ENCODE peak calls at places on chromosomes 5 and 9, in eight cellular contexts. C, D, S, U, P, Q, H and M are unnamed samples.

GRCh38 chr9:107674937-107675277 is 185.3 kb upstream of the KLF4 start:
- DNase-seq in C (no peak), D (no peak), S (no peak), U (no peak), P (no peak), Q (no peak), H (no peak), M (peak)

GRCh38 chr5:177402271-177403043 is 2.0 kb upstream of the PFN3 start:
- DNase-seq in C (peak), D (no peak), S (peak), U (peak), P (no peak), Q (no peak), H (peak), M (peak)

GRCh38 chr5:37851305-37851704 is 11.5 kb upstream of the GDNF start:
- DNase-seq in C (no peak), D (no peak), S (no peak), U (no peak), P (no peak), Q (no peak), H (no peak), M (no peak)

GRCh38 chr5:179623906-179624741 is 653 bp upstream of the HNRNPH1 start:
- DNase-seq in C (peak), D (no peak), S (no peak), U (no peak), P (peak), Q (peak), H (peak), M (peak)

GRCh38 chr9:14961372-14962068 is 51.3 kb upstream of the FREM1 start:
- DNase-seq in C (no peak), D (no peak), S (no peak), U (no peak), P (no peak), Q (no peak), H (no peak), M (no peak)

GRCh38 chr5:74660863-74661262 is 20.3 kb upstream of the ENC1 start:
- DNase-seq in C (no peak), D (no peak), S (no peak), U (no peak), P (no peak), Q (no peak), H (no peak), M (no peak)

GRCh38 chr9:35220659-35221338 is 59.0 kb downstream of the UNC13B start:
- DNase-seq in C (no peak), D (no peak), S (no peak), U (no peak), P (no peak), Q (no peak), H (no peak), M (no peak)

GRCh38 chr5:16889203-16889971 is 46.7 kb downstream of the MYO10 start:
- DNase-seq in C (no peak), D (no peak), S (no peak), U (no peak), P (peak), Q (peak), H (no peak), M (peak)

GRCh38 chr9:81879501-81879916 is 48.7 kb upstream of the SPATA31D4 start:
- DNase-seq in C (no peak), D (no peak), S (no peak), U (no peak), P (no peak), Q (no peak), H (no peak), M (no peak)

GRCh38 chr5:179227578-179228311 is 117.5 kb downstream of the ADAMTS2 start:
- DNase-seq in C (no peak), D (no peak), S (no peak), U (no peak), P (no peak), Q (no peak), H (no peak), M (peak)

GRCh38 chr5:147467973-147468508 is 41.8 kb downstream of the DPYSL3 start:
- DNase-seq in C (no peak), D (no peak), S (no peak), U (no peak), P (no peak), Q (no peak), H (no peak), M (peak)

GRCh38 chr9:34989946-34990635 is 546 bp downstream of the DNAJB5 start:
- DNase-seq in C (no peak), D (peak), S (no peak), U (peak), P (no peak), Q (no peak), H (no peak), M (peak)

GRCh38 chr5:64040496-64040895 is 78.3 kb upstream of the HTR1A start:
- DNase-seq in C (no peak), D (no peak), S (no peak), U (no peak), P (no peak), Q (no peak), H (peak), M (no peak)

GRCh38 chr9:127965953-127966352 is 14.8 kb downstream of the EEIG1 start:
- DNase-seq in C (no peak), D (no peak), S (no peak), U (no peak), P (no peak), Q (no peak), H (no peak), M (no peak)

GRCh38 chr9:7780261-7780988 is 19.2 kb downstream of the DMAC1 start:
- DNase-seq in C (no peak), D (no peak), S (peak), U (no peak), P (peak), Q (peak), H (peak), M (peak)

GRCh38 chr9:35827486-35827885 is 1.0 kb downstream of the FAM221B start:
- DNase-seq in C (no peak), D (no peak), S (no peak), U (no peak), P (peak), Q (no peak), H (no peak), M (no peak)

GRCh38 chr9:111815200-111816070 is 20.7 kb upstream of the SHOC1 start:
- DNase-seq in C (no peak), D (no peak), S (no peak), U (no peak), P (no peak), Q (no peak), H (no peak), M (no peak)

GRCh38 chr5:180804129-180804601 is 1.6 kb upstream of the MGAT1 start:
- DNase-seq in C (no peak), D (peak), S (no peak), U (no peak), P (no peak), Q (no peak), H (no peak), M (no peak)

GRCh38 chr5:43642428-43642827 is 39.4 kb downstream of the NNT start:
- DNase-seq in C (no peak), D (no peak), S (no peak), U (no peak), P (no peak), Q (no peak), H (no peak), M (peak)

GRCh38 chr9:4344946-4345345 is 45.1 kb upstream of the GLIS3 start:
- DNase-seq in C (peak), D (no peak), S (peak), U (no peak), P (no peak), Q (no peak), H (peak), M (no peak)

GRCh38 chr5:135569755-135570452 is 8.9 kb downstream of the CXCL14 start:
- DNase-seq in C (peak), D (no peak), S (no peak), U (no peak), P (no peak), Q (peak), H (no peak), M (peak)

GRCh38 chr9:74285075-74285474 is 212.1 kb upstream of the RORB start:
- DNase-seq in C (no peak), D (no peak), S (no peak), U (no peak), P (no peak), Q (no peak), H (no peak), M (peak)

GRCh38 chr5:88792144-88792840 is 90.7 kb downstream of the MEF2C start:
- DNase-seq in C (no peak), D (no peak), S (no peak), U (no peak), P (no peak), Q (peak), H (no peak), M (peak)

GRCh38 chr9:130501645-130502044 is 56.9 kb downstream of the ASS1 start:
- DNase-seq in C (peak), D (no peak), S (no peak), U (no peak), P (no peak), Q (no peak), H (no peak), M (no peak)

GRCh38 chr5:131595088-131596033 is 39.7 kb downstream of the RAPGEF6 start:
- DNase-seq in C (no peak), D (no peak), S (no peak), U (no peak), P (no peak), Q (no peak), H (no peak), M (no peak)

GRCh38 chr5:136717917-136718316 is 352.6 kb upstream of the TRPC7 start:
- DNase-seq in C (no peak), D (no peak), S (no peak), U (no peak), P (no peak), Q (no peak), H (no peak), M (no peak)

DNA sequence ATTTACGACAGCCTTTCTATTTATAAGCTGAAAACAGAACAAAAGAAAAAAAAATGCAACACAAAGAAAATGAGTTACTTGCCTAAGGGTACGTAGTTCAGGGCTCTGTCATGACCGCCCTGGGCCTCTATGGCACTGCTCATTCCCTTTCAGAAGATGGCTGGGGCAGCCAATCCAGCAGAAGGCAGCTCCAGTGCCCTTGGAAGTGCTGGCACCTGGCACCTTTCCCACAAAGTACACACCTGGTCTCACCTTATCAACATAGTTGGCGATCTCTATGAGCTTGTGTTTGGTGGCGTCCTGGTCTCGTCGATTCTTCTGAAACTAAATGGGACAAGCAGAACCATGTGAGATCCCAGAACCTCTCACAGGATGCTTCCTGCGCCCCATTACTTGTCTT is 53.2 kb downstream of the NIPAL4 start:
- DNase-seq in C (no peak), D (no peak), S (no peak), U (no peak), P (no peak), Q (no peak), H (no peak), M (no peak)
- TF ChIP-seq CTCF in C (no peak), D (no peak), S (no peak), U (no peak), P (no peak), Q (no peak), H (no peak), M (no peak)

GRCh38 chr5:80931423-80931822 is 28.7 kb upstream of the RASGRF2 start:
- DNase-seq in C (no peak), D (no peak), S (no peak), U (no peak), P (no peak), Q (no peak), H (no peak), M (no peak)

GRCh38 chr5:80934751-80935150 is 25.4 kb upstream of the RASGRF2 start:
- DNase-seq in C (no peak), D (no peak), S (no peak), U (no peak), P (no peak), Q (no peak), H (no peak), M (no peak)

GRCh38 chr5:80930940-80931339 is 29.2 kb upstream of the RASGRF2 start:
- DNase-seq in C (no peak), D (no peak), S (no peak), U (no peak), P (no peak), Q (no peak), H (no peak), M (no peak)

GRCh38 chr5:80935811-80936385 is 24.3 kb upstream of the RASGRF2 start:
- DNase-seq in C (no peak), D (no peak), S (no peak), U (no peak), P (no peak), Q (no peak), H (no peak), M (no peak)

DNA sequence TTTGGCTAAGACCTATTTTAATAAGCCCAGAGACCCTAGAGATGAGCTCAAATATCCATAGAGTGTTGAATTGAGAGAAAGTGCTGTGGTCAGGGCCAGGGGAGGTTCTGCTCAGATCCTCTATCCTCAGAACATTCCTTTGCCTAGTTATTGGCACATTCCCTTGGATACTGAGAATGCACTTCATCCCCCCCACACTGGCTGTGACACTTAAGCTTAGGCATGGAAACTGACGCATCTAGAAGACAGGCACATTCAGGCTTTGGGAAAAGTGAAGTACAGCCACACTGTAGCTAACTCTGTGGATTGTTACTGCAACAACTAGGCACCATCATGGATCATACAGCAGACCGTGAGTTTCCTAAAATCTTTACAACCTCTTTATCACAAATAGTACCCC is 27.1 kb upstream of the RASGRF2 start:
- DNase-seq in C (no peak), D (no peak), S (no peak), U (no peak), P (no peak), Q (peak), H (no peak), M (no peak)
- TF ChIP-seq CTCF in C (no peak), D (no peak), S (no peak), U (no peak), P (no peak), Q (no peak), H (no peak), M (no peak)

GRCh38 chr9:27331393-27331792 is 34.4 kb upstream of the EQTN start:
- DNase-seq in C (no peak), D (no peak), S (no peak), U (no peak), P (no peak), Q (no peak), H (no peak), M (no peak)

GRCh38 chr9:27329292-27329691 is 32.3 kb upstream of the EQTN start:
- DNase-seq in C (no peak), D (no peak), S (no peak), U (no peak), P (no peak), Q (no peak), H (no peak), M (no peak)

GRCh38 chr9:27336829-27337228 is 39.9 kb upstream of the EQTN start:
- DNase-seq in C (no peak), D (no peak), S (no peak), U (no peak), P (no peak), Q (no peak), H (no peak), M (no peak)

GRCh38 chr9:27335088-27335487 is 38.1 kb upstream of the EQTN start:
- DNase-seq in C (no peak), D (no peak), S (no peak), U (no peak), P (no peak), Q (no peak), H (no peak), M (no peak)

GRCh38 chr9:27333241-27334052 is 36.5 kb upstream of the EQTN start:
- DNase-seq in C (peak), D (no peak), S (peak), U (peak), P (peak), Q (peak), H (peak), M (peak)
- TF ChIP-seq CTCF in C (peak), D (no peak), S (peak), U (peak), P (peak), Q (peak), H (peak), M (peak)

GRCh38 chr5:14900661-14901461 is 29.3 kb upstream of the ANKH start:
- DNase-seq in C (no peak), D (peak), S (no peak), U (no peak), P (peak), Q (peak), H (no peak), M (peak)

GRCh38 chr5:14896091-14896490 is 24.5 kb upstream of the ANKH start:
- DNase-seq in C (no peak), D (no peak), S (no peak), U (no peak), P (no peak), Q (no peak), H (no peak), M (no peak)

GRCh38 chr5:14893351-14893750 is 21.8 kb upstream of the ANKH start:
- DNase-seq in C (no peak), D (no peak), S (no peak), U (no peak), P (no peak), Q (no peak), H (no peak), M (no peak)

GRCh38 chr5:14894748-14895147 is 23.2 kb upstream of the ANKH start:
- DNase-seq in C (no peak), D (no peak), S (no peak), U (no peak), P (no peak), Q (no peak), H (no peak), M (no peak)

GRCh38 chr5:14895301-14895700 is 23.7 kb upstream of the ANKH start:
- DNase-seq in C (no peak), D (no peak), S (no peak), U (no peak), P (no peak), Q (no peak), H (no peak), M (peak)
- TF ChIP-seq CTCF in C (no peak), D (no peak), S (no peak), U (no peak), P (no peak), Q (peak), H (no peak), M (peak)

GRCh38 chr5:1007221-1007680 is 1.4 kb upstream of the NKD2 start:
- DNase-seq in C (no peak), D (peak), S (no peak), U (no peak), P (no peak), Q (no peak), H (no peak), M (no peak)

GRCh38 chr5:1010181-1010510 is 1.5 kb downstream of the NKD2 start:
- DNase-seq in C (no peak), D (peak), S (no peak), U (no peak), P (no peak), Q (no peak), H (no peak), M (no peak)

GRCh38 chr5:1009359-1010180 is 968 bp downstream of the NKD2 start:
- DNase-seq in C (no peak), D (peak), S (no peak), U (peak), P (no peak), Q (no peak), H (no peak), M (no peak)

GRCh38 chr5:1007681-1008450 is 736 bp upstream of the NKD2 start:
- DNase-seq in C (no peak), D (peak), S (no peak), U (peak), P (no peak), Q (no peak), H (no peak), M (no peak)

DNA sequence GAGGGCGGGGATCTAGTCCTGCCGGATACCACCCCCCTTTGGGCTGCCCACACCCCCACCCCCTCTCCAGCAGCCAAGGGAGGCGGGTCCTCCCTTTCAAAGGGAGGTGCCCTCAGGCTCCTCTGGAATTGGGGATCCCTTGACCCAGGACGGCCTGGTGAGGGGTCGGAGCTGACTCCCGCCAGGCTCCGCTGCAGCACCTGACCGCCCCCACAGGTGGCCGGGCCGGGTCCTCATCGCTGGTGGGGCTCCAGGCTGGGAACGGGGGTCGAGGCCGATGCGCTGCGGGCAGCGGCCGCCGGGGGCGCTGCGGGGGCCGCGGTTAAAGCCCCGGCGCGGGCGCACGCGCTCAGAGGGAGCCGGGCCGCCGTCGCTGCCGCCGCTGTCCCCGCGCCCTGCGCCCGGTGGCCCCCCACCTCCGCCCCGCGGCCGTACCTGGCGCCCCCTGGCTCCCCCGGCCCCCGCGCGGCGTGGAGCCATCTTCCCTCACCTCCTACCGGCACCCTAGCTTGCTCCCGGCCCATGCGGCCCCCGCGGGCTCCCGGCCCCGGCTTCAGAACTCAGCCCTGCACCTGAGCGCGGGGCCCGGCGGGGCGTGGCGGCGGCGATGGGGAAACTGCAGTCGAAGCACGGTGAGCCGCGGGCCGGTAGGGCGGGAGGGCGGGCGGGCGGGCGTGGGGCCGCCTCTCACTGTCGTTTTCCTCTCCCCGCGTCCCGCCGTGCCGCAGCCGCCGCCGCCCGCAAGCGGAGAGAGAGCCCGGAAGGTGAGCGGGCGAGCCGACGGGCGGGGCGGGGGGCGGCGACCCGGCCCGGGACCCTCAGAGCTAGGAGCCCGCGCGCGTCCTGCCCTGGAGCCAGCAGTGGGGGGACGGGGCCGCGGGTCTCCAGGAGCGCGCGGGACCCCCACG is at the start of gene NKD2:
- DNase-seq in C (peak), D (peak), S (no peak), U (peak), P (no peak), Q (no peak), H (no peak), M (no peak)
- TF ChIP-seq CTCF in C (peak), D (no peak), S (peak), U (peak), P (peak), Q (peak), H (peak), M (no peak)

DNA sequence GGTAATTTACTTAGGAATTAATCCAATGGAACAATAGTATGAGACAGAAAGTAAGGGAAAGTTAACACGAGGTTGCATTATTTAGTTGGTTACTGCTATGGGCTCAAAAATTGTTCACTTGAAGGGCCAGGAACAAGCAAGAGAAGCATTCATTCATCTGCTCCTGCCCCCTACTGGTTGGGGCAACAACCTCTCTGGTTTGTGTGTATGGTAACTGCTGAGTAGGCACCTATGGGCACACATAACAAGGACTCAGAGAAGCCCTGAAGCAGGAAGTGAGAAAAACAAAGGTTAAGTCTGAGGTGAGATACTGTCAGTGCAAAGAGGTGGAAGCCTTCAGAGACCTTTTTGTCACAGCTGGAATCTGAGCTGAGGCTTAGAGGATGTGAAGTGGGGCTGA is 34.4 kb upstream of the RANBP6 start:
- DNase-seq in C (no peak), D (no peak), S (peak), U (no peak), P (no peak), Q (no peak), H (peak), M (peak)
- TF ChIP-seq CTCF in C (no peak), D (no peak), S (peak), U (no peak), P (peak), Q (peak), H (peak), M (peak)

GRCh38 chr5:153496835-153497234 is 6.4 kb downstream of the GRIA1 start:
- DNase-seq in C (peak), D (no peak), S (no peak), U (no peak), P (no peak), Q (peak), H (peak), M (peak)

GRCh38 chr5:153498516-153498915 is 8.0 kb downstream of the GRIA1 start:
- DNase-seq in C (no peak), D (no peak), S (no peak), U (no peak), P (no peak), Q (no peak), H (no peak), M (no peak)
- TF ChIP-seq CTCF in C (no peak), D (no peak), S (no peak), U (no peak), P (no peak), Q (no peak), H (no peak), M (no peak)